ENCODE peak calls at places on chromosomes 4 and X, in seven cellular contexts. E, R, G, X, C, F and P are unnamed samples.

GRCh38 chrX:14886252-14886651 is 13.0 kb downstream of the MOSPD2 start:
- DNase-seq in X (no peak), F (no peak), C (no peak), G (no peak), E (no peak), R (no peak), P (no peak)

GRCh38 chrX:138128025-138128671 is 562.2 kb downstream of the ZIC3 start:
- DNase-seq in X (peak; percentile 6), F (peak; percentile 44), E (no peak), R (no peak), G (no peak), C (peak; percentile 75), P (no peak)

GRCh38 chr4:24792552-24792951 is 2.8 kb upstream of the SOD3 start:
- DNase-seq in X (no peak), C (no peak), E (no peak), F (no peak), R (no peak), G (no peak), P (no peak)

GRCh38 chr4:122830392-122831095 is 3.9 kb downstream of the FGF2 start:
- DNase-seq in C (no peak), F (peak; percentile 84), E (no peak), X (no peak), G (no peak), R (no peak), P (no peak)

GRCh38 chr4:45897934-45898585 is 225.8 kb downstream of the GABRG1 start:
- DNase-seq in X (no peak), R (no peak), C (no peak), F (no peak), G (no peak), E (no peak), P (no peak)

GRCh38 chr4:183335369-183335940 is 13.2 kb upstream of the CLDN24 start:
- DNase-seq in R (no peak), X (no peak), E (no peak), C (peak; percentile 88), F (peak; percentile 86), G (peak; percentile 91), P (no peak)

GRCh38 chr4:74503580-74503979 is 58.6 kb downstream of the AREG start:
- DNase-seq in F (peak; percentile 51), X (no peak), G (peak; percentile 32), E (no peak), C (peak; percentile 75), R (no peak), P (no peak)

GRCh38 chr4:169143335-169143734 is 127.4 kb downstream of the SH3RF1 start:
- DNase-seq in G (no peak), E (no peak), R (no peak), F (no peak), C (no peak), X (no peak), P (peak; percentile 73)

GRCh38 chr4:37524267-37524666 is 161.9 kb downstream of the RELL1 start:
- DNase-seq in F (no peak), X (no peak), C (no peak), E (no peak), G (no peak), R (no peak), P (no peak)

GRCh38 chr4:145956288-145956890 is 17.8 kb upstream of the ZNF827 start:
- DNase-seq in R (no peak), G (no peak), X (peak; percentile 44), E (no peak), C (peak; percentile 75), F (peak; percentile 43), P (no peak)

GRCh38 chr4:129230836-129231235 is 134.9 kb downstream of the C4orf33 start:
- DNase-seq in R (no peak), E (no peak), C (no peak), F (no peak), G (no peak), X (no peak), P (no peak)

GRCh38 chr4:88751258-88752075 is 53.8 kb upstream of the NAP1L5 start:
- DNase-seq in E (no peak), C (peak; percentile 68), G (no peak), F (no peak), X (no peak), R (no peak), P (no peak)

GRCh38 chrX:37332987-37333658 is 16.0 kb upstream of the PRRG1 start:
- DNase-seq in G (no peak), C (no peak), E (no peak), X (no peak), R (no peak), F (no peak), P (no peak)

GRCh38 chr4:80215449-80216052 is 18.2 kb downstream of the PRDM8 start:
- DNase-seq in X (peak; percentile 37), G (no peak), F (peak; percentile 78), E (no peak), C (peak; percentile 50), R (no peak), P (no peak)

GRCh38 chr4:74544655-74545361 is 99.9 kb downstream of the AREG start:
- DNase-seq in C (no peak), R (no peak), F (no peak), E (no peak), G (no peak), X (no peak), P (no peak)

GRCh38 chrX:96985046-96985445 is 101.3 kb downstream of the RPA4 start:
- DNase-seq in C (no peak), X (no peak), G (no peak), E (no peak), F (peak; percentile 24), R (no peak), P (no peak)

GRCh38 chrX:41556958-41557357 is 109.8 kb downstream of the NYX start:
- DNase-seq in C (no peak), R (no peak), E (no peak), X (no peak), F (no peak), G (no peak), P (no peak)

GRCh38 chrX:41300758-41301437 is 33.1 kb upstream of the DDX3X start:
- DNase-seq in F (peak; percentile 52), X (no peak), R (no peak), G (no peak), C (peak; percentile 42), E (no peak), P (no peak)

GRCh38 chr4:173432430-173432829 is 33.5 kb upstream of the SCRG1 start:
- DNase-seq in G (no peak), R (no peak), C (no peak), F (no peak), E (no peak), X (no peak), P (no peak)

GRCh38 chr4:60463846-60464502 is 736.2 kb upstream of the ADGRL3 start:
- DNase-seq in R (no peak), G (no peak), E (no peak), C (peak; percentile 70), X (no peak), F (no peak), P (no peak)

GRCh38 chr4:121597346-121597934 is 99.3 kb downstream of the ANXA5 start:
- DNase-seq in G (peak; percentile 31), E (no peak), X (no peak), C (peak; percentile 19), R (no peak), F (peak; percentile 14), P (peak; percentile 72)

GRCh38 chrX:6941041-6941440 is 206.5 kb upstream of the STS start:
- DNase-seq in R (no peak), E (no peak), G (peak; percentile 5), F (peak; percentile 3), X (no peak), C (no peak), P (no peak)

GRCh38 chr4:99205104-99205979 is 13.7 kb downstream of the ADH6 start:
- DNase-seq in F (peak; percentile 90), X (no peak), R (no peak), E (no peak), C (no peak), G (no peak), P (no peak)

GRCh38 chrX:55488559-55489314 is 911 bp downstream of the USP51 start:
- DNase-seq in E (peak; percentile 69), C (peak; percentile 31), F (peak; percentile 19), G (no peak), X (peak; percentile 70), R (peak; percentile 45), P (no peak)

GRCh38 chrX:40167240-40168182 is 69.8 kb upstream of the BCOR start:
- DNase-seq in R (no peak), E (no peak), X (no peak), C (no peak), F (no peak), G (no peak), P (no peak)

GRCh38 chr4:85669204-85669603 is 194.3 kb downstream of the ARHGAP24 start:
- DNase-seq in E (no peak), C (no peak), F (no peak), G (no peak), X (peak; percentile 57), R (no peak), P (no peak)

GRCh38 chrX:78333521-78333920 is 6.1 kb upstream of the CYSLTR1 start:
- DNase-seq in G (no peak), F (peak; percentile 33), C (peak; percentile 4), X (peak; percentile 38), R (no peak), E (no peak), P (no peak)

GRCh38 chr4:102647117-102647516 is 113.7 kb downstream of the MANBA start:
- DNase-seq in G (no peak), E (no peak), X (no peak), F (no peak), C (no peak), R (no peak), P (no peak)

GRCh38 chr4:13455411-13455810 is 28.7 kb downstream of the RAB28 start:
- DNase-seq in F (peak; percentile 10), E (no peak), X (no peak), R (no peak), G (no peak), C (no peak), P (no peak)

GRCh38 chr4:17565846-17566245 is 11.2 kb upstream of the LAP3 start:
- DNase-seq in F (no peak), R (no peak), G (no peak), E (no peak), X (no peak), C (no peak), P (no peak)

GRCh38 chr4:10006236-10006603 is 15.1 kb downstream of the SLC2A9 start:
- DNase-seq in C (peak; percentile 89), F (peak; percentile 56), R (no peak), G (no peak), E (peak; percentile 65), X (no peak), P (peak; percentile 92)

GRCh38 chr4:170226288-170226687 is 136.5 kb upstream of the AADAT start:
- DNase-seq in F (no peak), E (peak; percentile 50), X (no peak), G (no peak), C (peak; percentile 30), R (no peak), P (no peak)

GRCh38 chr4:2356123-2357069 is 62.0 kb downstream of the ZFYVE28 start:
- DNase-seq in X (no peak), F (no peak), R (no peak), G (no peak), C (no peak), E (no peak), P (no peak)

GRCh38 chr4:872241-872981 is 46.5 kb upstream of the CPLX1 start:
- DNase-seq in F (no peak), X (no peak), R (no peak), C (no peak), G (no peak), E (no peak), P (no peak)

GRCh38 chr4:141307241-141307689 is 86.6 kb downstream of the ZNF330 start:
- DNase-seq in G (peak; percentile 35), X (peak; percentile 49), R (peak; percentile 15), C (peak; percentile 77), F (peak; percentile 71), E (peak; percentile 54), P (peak; percentile 82)

GRCh38 chr4:77269505-77269904 is 112.5 kb downstream of the CCNG2 start:
- DNase-seq in C (peak; percentile 45), F (no peak), R (no peak), E (no peak), G (no peak), X (no peak), P (no peak)

GRCh38 chr4:8726344-8726851 is 133.8 kb downstream of the CPZ start:
- DNase-seq in X (no peak), R (no peak), F (no peak), C (no peak), E (peak; percentile 22), G (no peak), P (no peak)